ENCODE peak calls at places on chromosome 14, in four cellular contexts. M, W, B and A are unnamed samples.

GRCh38 chr14:61530296-61530695 is 165.0 kb upstream of the HIF1A start:
- DNase-seq in M (no peak), W (no peak), B (no peak), A (no peak)

GRCh38 chr14:77663289-77663688 is 44.5 kb downstream of the ALKBH1 start:
- DNase-seq in M (no peak), W (no peak), B (no peak), A (no peak)

GRCh38 chr14:51382506-51382905 is 142.5 kb downstream of the TMX1 start:
- DNase-seq in M (no peak), W (no peak), B (peak; percentile 39), A (no peak)

GRCh38 chr14:62743569-62743968 is 301.7 kb downstream of the KCNH5 start:
- DNase-seq in M (no peak), W (no peak), B (no peak), A (no peak)

GRCh38 chr14:20751963-20752562 is 6.4 kb downstream of the EDDM3A start:
- DNase-seq in M (no peak), W (no peak), B (no peak), A (no peak)

GRCh38 chr14:50360851-50361250 is 35.8 kb downstream of the CDKL1 start:
- DNase-seq in M (no peak), W (no peak), B (no peak), A (no peak)

GRCh38 chr14:76117789-76118188 is 33.9 kb upstream of the GPATCH2L start:
- DNase-seq in M (no peak), W (no peak), B (no peak), A (no peak)

GRCh38 chr14:24840204-24840893 is 206.4 kb upstream of the GZMB start:
- DNase-seq in M (no peak), W (no peak), B (no peak), A (no peak)

GRCh38 chr14:99119554-99119953 is 152.4 kb downstream of the BCL11B start:
- DNase-seq in M (no peak), W (no peak), B (no peak), A (no peak)

GRCh38 chr14:75607044-75607443 is 28.6 kb downstream of the FLVCR2 start:
- DNase-seq in M (no peak), W (no peak), B (no peak), A (no peak)

GRCh38 chr14:23175823-23176222 is 7.6 kb downstream of the SLC7A8 start:
- DNase-seq in M (no peak), W (no peak), B (no peak), A (no peak)

GRCh38 chr14:104795468-104795780 is at the start of gene AKT1:
- DNase-seq in M (no peak), W (no peak), B (no peak), A (no peak)

GRCh38 chr14:58641509-58641908 is 3.7 kb downstream of the DACT1 start:
- DNase-seq in M (no peak), W (no peak), B (no peak), A (no peak)

GRCh38 chr14:21852061-21852664 is 178.5 kb upstream of the OR4E1 start:
- DNase-seq in M (peak; percentile 21), W (peak; percentile 26), B (peak; percentile 39), A (peak; percentile 89)

GRCh38 chr14:101123639-101124525 is 220.4 kb upstream of the RTL1 start:
- DNase-seq in M (no peak), W (no peak), B (peak; percentile 24), A (no peak)

GRCh38 chr14:56390859-56391258 is 188.7 kb upstream of the TMEM260 start:
- DNase-seq in M (no peak), W (no peak), B (no peak), A (no peak)

GRCh38 chr14:63275611-63276010 is 43.1 kb downstream of the GPHB5 start:
- DNase-seq in M (no peak), W (no peak), B (no peak), A (no peak)

GRCh38 chr14:104685216-104685997 is 4.0 kb upstream of the INF2 start:
- DNase-seq in M (no peak), W (no peak), B (no peak), A (peak; percentile 53)

GRCh38 chr14:89805501-89805900 is 149.0 kb downstream of the EFCAB11 start:
- DNase-seq in M (no peak), W (no peak), B (no peak), A (no peak)

GRCh38 chr14:88204221-88204620 is 118.8 kb downstream of the KCNK10 start:
- DNase-seq in M (no peak), W (no peak), B (no peak), A (no peak)

GRCh38 chr14:93103392-93104080 is 12.2 kb downstream of the ITPK1 start:
- DNase-seq in M (no peak), W (peak; percentile 80), B (peak; percentile 67), A (peak; percentile 90)

GRCh38 chr14:48247972-48248371 is 572.6 kb upstream of the MDGA2 start:
- DNase-seq in M (no peak), W (no peak), B (no peak), A (no peak)

GRCh38 chr14:58918066-58918465 is 270.4 kb upstream of the DAAM1 start:
- DNase-seq in M (no peak), W (no peak), B (no peak), A (no peak)

GRCh38 chr14:53327716-53328115 is 174.6 kb upstream of the DDHD1 start:
- DNase-seq in M (no peak), W (no peak), B (no peak), A (no peak)

GRCh38 chr14:80325688-80326087 is 114.4 kb upstream of the DIO2 start:
- DNase-seq in M (no peak), W (no peak), B (no peak), A (no peak)

GRCh38 chr14:63544641-63545234 is 1.6 kb upstream of the PPP2R5E start:
- DNase-seq in M (no peak), W (no peak), B (no peak), A (no peak)

GRCh38 chr14:101243587-101244338 is 317.5 kb upstream of the DIO3 start:
- DNase-seq in M (no peak), W (no peak), B (no peak), A (no peak)

GRCh38 chr14:100855256-100855930 is 29.5 kb downstream of the MEG3 start:
- DNase-seq in M (no peak), W (no peak), B (no peak), A (no peak)

GRCh38 chr14:95507701-95508103 is 8.7 kb downstream of the SYNE3 start:
- DNase-seq in M (no peak), W (no peak), B (peak; percentile 39), A (peak; percentile 64)

GRCh38 chr14:31122098-31122611 is 85.4 kb downstream of the HECTD1 start:
- DNase-seq in M (no peak), W (no peak), B (no peak), A (no peak)

GRCh38 chr14:73258845-73259611 is 21.7 kb downstream of the PAPLN start:
- DNase-seq in M (no peak), W (no peak), B (no peak), A (no peak)

GRCh38 chr14:76720382-76720813 is 40.9 kb upstream of the VASH1 start:
- DNase-seq in M (peak; percentile 88), W (peak; percentile 59), B (peak; percentile 69), A (no peak)

GRCh38 chr14:28778718-28779117 is 12.1 kb downstream of the FOXG1 start:
- DNase-seq in M (no peak), W (no peak), B (no peak), A (no peak)

GRCh38 chr14:28777773-28778606 is 11.4 kb downstream of the FOXG1 start:
- DNase-seq in M (no peak), W (no peak), B (no peak), A (no peak)

GRCh38 chr14:28783593-28784143 is 17.1 kb downstream of the FOXG1 start:
- DNase-seq in M (no peak), W (no peak), B (no peak), A (no peak)

GRCh38 chr14:28779416-28779941 is 12.9 kb downstream of the FOXG1 start:
- DNase-seq in M (no peak), W (no peak), B (no peak), A (no peak)

GRCh38 chr14:28780843-28781503 is 14.4 kb downstream of the FOXG1 start:
- DNase-seq in M (no peak), W (no peak), B (no peak), A (no peak)
- TF ChIP-seq CTCF in M (no peak), W (no peak), B (no peak), A (no peak)

DNA sequence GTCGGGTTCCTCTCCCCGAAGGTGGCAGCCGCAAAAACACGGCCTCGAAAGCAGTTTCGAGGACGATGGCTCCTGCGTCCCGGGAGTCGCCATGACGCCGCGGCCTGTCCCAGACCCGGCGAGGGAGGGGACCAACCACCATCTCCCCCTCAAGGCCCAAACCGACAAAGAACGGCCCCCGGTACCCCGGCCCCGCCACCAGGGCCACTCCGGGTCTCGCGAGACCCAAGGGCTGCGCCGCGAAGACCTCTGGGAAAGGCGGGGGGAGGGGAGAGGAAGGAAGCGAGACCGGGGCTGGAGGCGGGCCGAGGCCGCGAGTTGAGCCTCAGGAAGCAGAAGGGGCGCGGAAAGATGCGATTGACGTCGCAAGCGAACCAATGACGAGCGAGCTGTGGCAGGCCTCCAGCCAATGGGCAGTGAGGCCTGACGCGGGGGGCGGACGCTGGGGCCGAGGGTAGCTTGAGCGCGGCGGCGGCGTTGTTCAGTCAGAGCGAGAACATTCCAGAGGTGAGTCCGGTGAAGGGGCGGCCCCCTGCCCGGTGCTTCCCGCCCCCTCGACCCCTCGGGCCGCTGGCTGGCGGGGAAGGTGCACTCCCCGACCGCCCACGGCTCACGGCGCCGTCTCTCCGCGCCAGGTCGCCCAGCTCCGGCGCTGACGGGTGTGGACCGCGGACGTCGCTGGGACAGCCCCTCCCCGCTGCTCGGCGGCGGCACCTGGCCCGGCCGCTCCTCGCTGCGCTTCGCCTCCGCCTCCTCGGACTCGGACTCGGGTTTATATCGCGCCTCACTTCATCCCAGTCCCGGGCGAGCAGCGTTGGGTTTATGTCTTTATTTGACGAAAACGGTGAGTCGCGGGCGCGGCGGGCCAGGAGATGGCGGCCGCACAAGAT is at the start of gene EIF5:
- DNase-seq in M (peak; percentile 98), W (peak; percentile 97), B (peak; percentile 99), A (peak; percentile 99)
- TF ChIP-seq CTCF in M (peak; percentile 26), W (no peak), B (peak; percentile 72), A (no peak)

GRCh38 chr14:54396183-54396492 is 669 bp upstream of the CDKN3 start:
- DNase-seq in M (no peak), W (no peak), B (peak; percentile 34), A (no peak)

GRCh38 chr14:54398028-54398368 is 1.2 kb downstream of the CDKN3 start:
- DNase-seq in M (no peak), W (no peak), B (no peak), A (no peak)

GRCh38 chr14:54395716-54396115 is 1.1 kb upstream of the CDKN3 start:
- DNase-seq in M (no peak), W (no peak), B (no peak), A (no peak)

GRCh38 chr14:54395284-54395683 is 1.5 kb upstream of the CDKN3 start:
- DNase-seq in M (no peak), W (no peak), B (no peak), A (no peak)

GRCh38 chr14:54396493-54397335 is at the start of gene CDKN3:
- DNase-seq in M (peak; percentile 97), W (peak; percentile 98), B (peak; percentile 98), A (peak; percentile 99)
- TF ChIP-seq CTCF in M (peak; percentile 63), W (peak; percentile 50), B (peak; percentile 62), A (no peak)

GRCh38 chr14:41925409-41925808 is 318.7 kb downstream of the LRFN5 start:
- DNase-seq in M (no peak), W (no peak), B (no peak), A (no peak)
- TF ChIP-seq CTCF in M (no peak), W (no peak), B (no peak), A (no peak)

GRCh38 chr14:91354979-91355685 is 62.5 kb downstream of the CCDC88C start:
- DNase-seq in M (no peak), W (peak; percentile 62), B (no peak), A (peak; percentile 76)
- TF ChIP-seq CTCF in M (no peak), W (peak; percentile 41), B (no peak), A (peak; percentile 93)